ENCODE peak calls at places on chromosomes 12 and 14, in ten cellular contexts. One of them, this sample, is unnamed.

GRCh38 chr14:77615231-77616132 is 955 bp downstream of the SPTLC2 start:
- DNase-seq in heart left ventricle: no peak
- DNase-seq in AG04450: no peak
- DNase-seq in hepatocyte: peak
- DNase-seq in transverse colon: peak
- DNase-seq in psoas muscle: no peak
- DNase-seq in MM.1S: no peak
- DNase-seq in left ventricle myocardium inferior: no peak
- DNase-seq in right lobe of liver: no peak
- DNase-seq in upper lobe of left lung: no peak
- DNase-seq in this sample: no peak

GRCh38 chr12:104339663-104340062 is 36.1 kb downstream of the EID3 start:
- DNase-seq in heart left ventricle: no peak
- DNase-seq in AG04450: no peak
- DNase-seq in hepatocyte: no peak
- DNase-seq in transverse colon: no peak
- DNase-seq in psoas muscle: no peak
- DNase-seq in MM.1S: no peak
- DNase-seq in left ventricle myocardium inferior: no peak
- DNase-seq in right lobe of liver: no peak
- DNase-seq in upper lobe of left lung: no peak
- DNase-seq in this sample: no peak

GRCh38 chr12:49462103-49462739 is 76.6 kb upstream of the KCNH3 start:
- DNase-seq in heart left ventricle: peak
- DNase-seq in AG04450: no peak
- DNase-seq in hepatocyte: no peak
- DNase-seq in transverse colon: no peak
- DNase-seq in psoas muscle: peak
- DNase-seq in MM.1S: no peak
- DNase-seq in left ventricle myocardium inferior: peak
- DNase-seq in right lobe of liver: peak
- DNase-seq in upper lobe of left lung: peak
- DNase-seq in this sample: peak

GRCh38 chr12:102874819-102875218 is 42.2 kb downstream of the PAH start:
- DNase-seq in heart left ventricle: no peak
- DNase-seq in AG04450: no peak
- DNase-seq in hepatocyte: no peak
- DNase-seq in transverse colon: no peak
- DNase-seq in psoas muscle: no peak
- DNase-seq in MM.1S: no peak
- DNase-seq in left ventricle myocardium inferior: no peak
- DNase-seq in right lobe of liver: no peak
- DNase-seq in upper lobe of left lung: no peak
- DNase-seq in this sample: peak

GRCh38 chr14:69582207-69582606 is 7.5 kb upstream of the CCDC177 start:
- DNase-seq in heart left ventricle: no peak
- DNase-seq in AG04450: peak
- DNase-seq in hepatocyte: no peak
- DNase-seq in transverse colon: no peak
- DNase-seq in psoas muscle: no peak
- DNase-seq in MM.1S: no peak
- DNase-seq in left ventricle myocardium inferior: no peak
- DNase-seq in right lobe of liver: no peak
- DNase-seq in upper lobe of left lung: no peak
- DNase-seq in this sample: no peak

GRCh38 chr12:8687846-8688601 is 9.8 kb upstream of the RIMKLB start:
- DNase-seq in heart left ventricle: no peak
- DNase-seq in AG04450: peak
- DNase-seq in hepatocyte: peak
- DNase-seq in transverse colon: peak
- DNase-seq in psoas muscle: no peak
- DNase-seq in MM.1S: no peak
- DNase-seq in left ventricle myocardium inferior: no peak
- DNase-seq in right lobe of liver: no peak
- DNase-seq in upper lobe of left lung: peak
- DNase-seq in this sample: peak

GRCh38 chr14:102020058-102020971 is 55.9 kb downstream of the DYNC1H1 start:
- DNase-seq in heart left ventricle: no peak
- DNase-seq in AG04450: peak
- DNase-seq in hepatocyte: no peak
- DNase-seq in transverse colon: no peak
- DNase-seq in psoas muscle: no peak
- DNase-seq in MM.1S: no peak
- DNase-seq in left ventricle myocardium inferior: no peak
- DNase-seq in right lobe of liver: no peak
- DNase-seq in upper lobe of left lung: no peak
- DNase-seq in this sample: no peak

GRCh38 chr12:54016478-54016964 is 7.7 kb downstream of the HOXC8 start:
- DNase-seq in heart left ventricle: no peak
- DNase-seq in AG04450: no peak
- DNase-seq in hepatocyte: peak
- DNase-seq in transverse colon: no peak
- DNase-seq in psoas muscle: peak
- DNase-seq in MM.1S: no peak
- DNase-seq in left ventricle myocardium inferior: no peak
- DNase-seq in right lobe of liver: no peak
- DNase-seq in upper lobe of left lung: no peak
- DNase-seq in this sample: peak

GRCh38 chr12:26425587-26426260 is 230.4 kb downstream of the SSPN start:
- DNase-seq in heart left ventricle: no peak
- DNase-seq in AG04450: no peak
- DNase-seq in hepatocyte: no peak
- DNase-seq in transverse colon: no peak
- DNase-seq in psoas muscle: no peak
- DNase-seq in MM.1S: no peak
- DNase-seq in left ventricle myocardium inferior: no peak
- DNase-seq in right lobe of liver: no peak
- DNase-seq in upper lobe of left lung: no peak
- DNase-seq in this sample: no peak

GRCh38 chr12:132724506-132725220 is 14.0 kb downstream of the PGAM5 start:
- DNase-seq in heart left ventricle: no peak
- DNase-seq in AG04450: no peak
- DNase-seq in hepatocyte: no peak
- DNase-seq in transverse colon: no peak
- DNase-seq in psoas muscle: no peak
- DNase-seq in MM.1S: no peak
- DNase-seq in left ventricle myocardium inferior: no peak
- DNase-seq in right lobe of liver: no peak
- DNase-seq in upper lobe of left lung: no peak
- DNase-seq in this sample: no peak

GRCh38 chr12:95277139-95277538 is 59.5 kb downstream of the VEZT start:
- DNase-seq in heart left ventricle: no peak
- DNase-seq in AG04450: peak
- DNase-seq in hepatocyte: no peak
- DNase-seq in transverse colon: no peak
- DNase-seq in psoas muscle: no peak
- DNase-seq in MM.1S: no peak
- DNase-seq in left ventricle myocardium inferior: no peak
- DNase-seq in right lobe of liver: no peak
- DNase-seq in upper lobe of left lung: no peak
- DNase-seq in this sample: peak

GRCh38 chr12:79687711-79688270 is 3.0 kb downstream of the PAWR start:
- DNase-seq in heart left ventricle: no peak
- DNase-seq in AG04450: no peak
- DNase-seq in hepatocyte: no peak
- DNase-seq in transverse colon: no peak
- DNase-seq in psoas muscle: no peak
- DNase-seq in MM.1S: no peak
- DNase-seq in left ventricle myocardium inferior: no peak
- DNase-seq in right lobe of liver: no peak
- DNase-seq in upper lobe of left lung: no peak
- DNase-seq in this sample: no peak

GRCh38 chr12:54018608-54018984 is 9.6 kb upstream of the HOXC6 start:
- DNase-seq in heart left ventricle: no peak
- DNase-seq in AG04450: no peak
- DNase-seq in hepatocyte: no peak
- DNase-seq in transverse colon: no peak
- DNase-seq in psoas muscle: peak
- DNase-seq in MM.1S: no peak
- DNase-seq in left ventricle myocardium inferior: no peak
- DNase-seq in right lobe of liver: no peak
- DNase-seq in upper lobe of left lung: no peak
- DNase-seq in this sample: peak

GRCh38 chr12:31732926-31733548 is 4.2 kb upstream of the AMN1 start:
- DNase-seq in heart left ventricle: no peak
- DNase-seq in AG04450: no peak
- DNase-seq in hepatocyte: peak
- DNase-seq in transverse colon: no peak
- DNase-seq in psoas muscle: no peak
- DNase-seq in MM.1S: no peak
- DNase-seq in left ventricle myocardium inferior: no peak
- DNase-seq in right lobe of liver: no peak
- DNase-seq in upper lobe of left lung: no peak
- DNase-seq in this sample: no peak

GRCh38 chr12:1604464-1604863 is 10.1 kb upstream of the FBXL14 start:
- DNase-seq in heart left ventricle: no peak
- DNase-seq in AG04450: no peak
- DNase-seq in hepatocyte: no peak
- DNase-seq in transverse colon: no peak
- DNase-seq in psoas muscle: no peak
- DNase-seq in MM.1S: no peak
- DNase-seq in left ventricle myocardium inferior: no peak
- DNase-seq in right lobe of liver: no peak
- DNase-seq in upper lobe of left lung: no peak
- DNase-seq in this sample: no peak

GRCh38 chr12:22683131-22683530 is 58.2 kb downstream of the ETNK1 start:
- DNase-seq in heart left ventricle: no peak
- DNase-seq in AG04450: no peak
- DNase-seq in hepatocyte: no peak
- DNase-seq in transverse colon: no peak
- DNase-seq in psoas muscle: no peak
- DNase-seq in MM.1S: no peak
- DNase-seq in left ventricle myocardium inferior: no peak
- DNase-seq in right lobe of liver: no peak
- DNase-seq in upper lobe of left lung: no peak
- DNase-seq in this sample: no peak
- H3K27ac ChIP-seq in heart left ventricle: no peak
- H3K27ac ChIP-seq in AG04450: no peak
- H3K27ac ChIP-seq in hepatocyte: no peak
- H3K27ac ChIP-seq in transverse colon: no peak
- H3K27ac ChIP-seq in psoas muscle: no peak
- H3K27ac ChIP-seq in MM.1S: no peak
- H3K27ac ChIP-seq in left ventricle myocardium inferior: no peak
- H3K27ac ChIP-seq in right lobe of liver: no peak
- H3K27ac ChIP-seq in upper lobe of left lung: no peak
- H3K27ac ChIP-seq in this sample: no peak

GRCh38 chr14:84312551-84312950 is 1217.4 kb upstream of the FLRT2 start:
- DNase-seq in heart left ventricle: no peak
- DNase-seq in AG04450: no peak
- DNase-seq in hepatocyte: no peak
- DNase-seq in transverse colon: no peak
- DNase-seq in psoas muscle: no peak
- DNase-seq in MM.1S: no peak
- DNase-seq in left ventricle myocardium inferior: no peak
- DNase-seq in right lobe of liver: no peak
- DNase-seq in upper lobe of left lung: no peak
- DNase-seq in this sample: no peak
- H3K27ac ChIP-seq in heart left ventricle: no peak
- H3K27ac ChIP-seq in AG04450: no peak
- H3K27ac ChIP-seq in hepatocyte: no peak
- H3K27ac ChIP-seq in transverse colon: no peak
- H3K27ac ChIP-seq in psoas muscle: no peak
- H3K27ac ChIP-seq in MM.1S: no peak
- H3K27ac ChIP-seq in left ventricle myocardium inferior: no peak
- H3K27ac ChIP-seq in right lobe of liver: no peak
- H3K27ac ChIP-seq in upper lobe of left lung: no peak
- H3K27ac ChIP-seq in this sample: no peak

GRCh38 chr12:75481774-75482173 is 1.2 kb downstream of the GLIPR1 start:
- DNase-seq in heart left ventricle: no peak
- DNase-seq in AG04450: no peak
- DNase-seq in hepatocyte: no peak
- DNase-seq in transverse colon: peak
- DNase-seq in psoas muscle: no peak
- DNase-seq in MM.1S: no peak
- DNase-seq in left ventricle myocardium inferior: no peak
- DNase-seq in right lobe of liver: no peak
- DNase-seq in upper lobe of left lung: no peak
- DNase-seq in this sample: no peak

GRCh38 chr12:75480469-75480949 is at the start of gene GLIPR1:
- DNase-seq in heart left ventricle: peak
- DNase-seq in AG04450: peak
- DNase-seq in hepatocyte: peak
- DNase-seq in transverse colon: peak
- DNase-seq in psoas muscle: peak
- DNase-seq in MM.1S: peak
- DNase-seq in left ventricle myocardium inferior: peak
- DNase-seq in right lobe of liver: peak
- DNase-seq in upper lobe of left lung: peak
- DNase-seq in this sample: peak

GRCh38 chr12:75481013-75481705 is 604 bp downstream of the GLIPR1 start:
- DNase-seq in heart left ventricle: no peak
- DNase-seq in AG04450: no peak
- DNase-seq in hepatocyte: no peak
- DNase-seq in transverse colon: no peak
- DNase-seq in psoas muscle: no peak
- DNase-seq in MM.1S: peak
- DNase-seq in left ventricle myocardium inferior: no peak
- DNase-seq in right lobe of liver: no peak
- DNase-seq in upper lobe of left lung: no peak
- DNase-seq in this sample: no peak

GRCh38 chr12:75483411-75483810 is 2.9 kb downstream of the GLIPR1 start:
- DNase-seq in heart left ventricle: no peak
- DNase-seq in AG04450: no peak
- DNase-seq in hepatocyte: no peak
- DNase-seq in transverse colon: no peak
- DNase-seq in psoas muscle: no peak
- DNase-seq in MM.1S: no peak
- DNase-seq in left ventricle myocardium inferior: no peak
- DNase-seq in right lobe of liver: no peak
- DNase-seq in upper lobe of left lung: no peak
- DNase-seq in this sample: no peak

GRCh38 chr12:75482636-75483035 is 2.1 kb downstream of the GLIPR1 start:
- DNase-seq in heart left ventricle: no peak
- DNase-seq in AG04450: no peak
- DNase-seq in hepatocyte: no peak
- DNase-seq in transverse colon: no peak
- DNase-seq in psoas muscle: no peak
- DNase-seq in MM.1S: no peak
- DNase-seq in left ventricle myocardium inferior: no peak
- DNase-seq in right lobe of liver: no peak
- DNase-seq in upper lobe of left lung: no peak
- DNase-seq in this sample: no peak
- H3K27ac ChIP-seq in heart left ventricle: no peak
- H3K27ac ChIP-seq in AG04450: no peak
- H3K27ac ChIP-seq in hepatocyte: no peak
- H3K27ac ChIP-seq in transverse colon: peak
- H3K27ac ChIP-seq in psoas muscle: no peak
- H3K27ac ChIP-seq in MM.1S: no peak
- H3K27ac ChIP-seq in left ventricle myocardium inferior: no peak
- H3K27ac ChIP-seq in right lobe of liver: peak
- H3K27ac ChIP-seq in upper lobe of left lung: peak
- H3K27ac ChIP-seq in this sample: no peak

DNA sequence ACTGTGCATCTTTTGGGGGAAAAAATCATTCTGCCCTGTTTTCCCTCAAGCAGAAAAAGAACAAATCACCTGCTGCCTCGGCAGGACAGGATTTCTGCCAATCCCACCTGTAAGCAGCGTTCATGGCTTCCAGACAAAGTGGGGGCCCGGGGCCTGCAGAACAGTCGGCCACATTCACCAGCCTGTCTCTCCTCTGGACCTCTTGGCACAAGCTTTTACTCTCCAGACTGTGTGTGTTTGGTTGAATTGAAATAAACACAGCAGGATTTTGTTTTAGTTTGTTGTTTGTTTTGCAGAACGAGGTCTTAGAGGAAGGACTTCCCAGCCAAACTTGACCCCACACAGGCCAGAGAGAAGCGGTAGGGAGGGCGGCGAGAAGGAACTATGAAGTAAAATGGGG is 41.7 kb upstream of the FOS start:
- DNase-seq in heart left ventricle: no peak
- DNase-seq in AG04450: no peak
- DNase-seq in hepatocyte: no peak
- DNase-seq in transverse colon: no peak
- DNase-seq in psoas muscle: no peak
- DNase-seq in MM.1S: no peak
- DNase-seq in left ventricle myocardium inferior: no peak
- DNase-seq in right lobe of liver: no peak
- DNase-seq in upper lobe of left lung: no peak
- DNase-seq in this sample: no peak
- H3K27ac ChIP-seq in heart left ventricle: peak
- H3K27ac ChIP-seq in AG04450: no peak
- H3K27ac ChIP-seq in hepatocyte: peak
- H3K27ac ChIP-seq in transverse colon: peak
- H3K27ac ChIP-seq in psoas muscle: peak
- H3K27ac ChIP-seq in MM.1S: no peak
- H3K27ac ChIP-seq in left ventricle myocardium inferior: peak
- H3K27ac ChIP-seq in right lobe of liver: peak
- H3K27ac ChIP-seq in upper lobe of left lung: peak
- H3K27ac ChIP-seq in this sample: no peak

This sample was measured in adrenal gland.